ENCODE peak calls at places on chromosomes 5 and 9, in six cellular contexts. A is spleen, N is stomach, X is A549, W is gastrocnemius medialis, M is heart left ventricle. D is an unnamed sample.

GRCh38 chr5:160165137-160166068 is 46.2 kb upstream of the PWWP2A start:
- DNase-seq in N (peak), A (peak), M (peak), X (peak), W (peak), D (peak)

GRCh38 chr5:40483316-40483715 is 196.4 kb upstream of the PTGER4 start:
- DNase-seq in W (no peak), X (no peak), N (no peak), M (no peak), A (no peak), D (no peak)

GRCh38 chr9:100394819-100395218 is 32.1 kb upstream of the MSANTD3 start:
- DNase-seq in N (no peak), X (no peak), M (no peak), A (no peak), W (no peak), D (no peak)

GRCh38 chr5:107512029-107512428 is 158.7 kb downstream of the EFNA5 start:
- DNase-seq in M (no peak), A (no peak), X (no peak), N (no peak), W (no peak), D (no peak)

GRCh38 chr5:139105621-139106071 is 92.5 kb downstream of the SIL1 start:
- DNase-seq in N (no peak), A (no peak), X (no peak), M (no peak), W (no peak), D (no peak)

GRCh38 chr9:38394419-38394818 is 1.9 kb downstream of the ALDH1B1 start:
- DNase-seq in M (no peak), W (no peak), X (no peak), A (peak), N (no peak), D (no peak)

GRCh38 chr5:138508958-138509357 is 34.1 kb downstream of the ETF1 start:
- DNase-seq in N (no peak), W (no peak), X (no peak), A (no peak), M (no peak), D (peak)

GRCh38 chr5:139774980-139775654 is 20.5 kb upstream of the PSD2 start:
- DNase-seq in W (peak), M (peak), N (peak), X (peak), A (peak), D (peak)

GRCh38 chr5:168291961-168292782 is 727 bp downstream of the WWC1 start:
- DNase-seq in N (no peak), X (no peak), W (no peak), A (peak), M (no peak), D (no peak)

GRCh38 chr5:54567996-54568395 is 50.4 kb downstream of the SNX18 start:
- DNase-seq in X (no peak), W (no peak), N (no peak), M (no peak), A (no peak), D (no peak)

GRCh38 chr9:114759512-114759911 is 46.3 kb downstream of the TNFSF15 start:
- DNase-seq in M (no peak), N (no peak), X (no peak), W (no peak), A (no peak), D (no peak)

GRCh38 chr5:38765461-38765861 is 80.4 kb upstream of the OSMR start:
- DNase-seq in N (no peak), M (no peak), W (no peak), A (no peak), X (no peak), D (no peak)

GRCh38 chr9:97806721-97807120 is 46.3 kb upstream of the FOXE1 start:
- DNase-seq in W (no peak), N (no peak), M (no peak), A (no peak), X (no peak), D (no peak)

GRCh38 chr5:91194861-91195460 is 188.2 kb downstream of the ARRDC3 start:
- DNase-seq in X (no peak), A (no peak), M (no peak), W (no peak), N (no peak), D (no peak)

GRCh38 chr5:111463304-111463703 is 49.0 kb downstream of the STARD4 start:
- DNase-seq in A (no peak), W (no peak), X (no peak), M (no peak), N (no peak), D (no peak)

GRCh38 chr9:1869843-1870242 is 145.3 kb upstream of the SMARCA2 start:
- DNase-seq in N (no peak), X (peak), A (no peak), W (no peak), M (no peak), D (no peak)

GRCh38 chr9:87491488-87491887 is 6.2 kb upstream of the DAPK1 start:
- DNase-seq in M (no peak), X (no peak), A (no peak), W (no peak), N (no peak), D (no peak)

GRCh38 chr9:36892279-36892678 is 141.8 kb downstream of the PAX5 start:
- DNase-seq in M (no peak), N (no peak), A (no peak), X (no peak), W (no peak), D (no peak)

GRCh38 chr5:132009706-132010405 is 1.6 kb downstream of the ACSL6 start:
- DNase-seq in X (no peak), N (no peak), W (peak), M (no peak), A (peak), D (peak)

GRCh38 chr5:57210633-57211032 is 36.8 kb downstream of the GPBP1 start:
- DNase-seq in X (no peak), W (no peak), N (no peak), M (no peak), A (no peak), D (no peak)

GRCh38 chr9:16921855-16922254 is 51.4 kb upstream of the BNC2 start:
- DNase-seq in X (no peak), N (no peak), M (no peak), W (no peak), A (no peak), D (no peak)

GRCh38 chr5:124402144-124402581 is 344.3 kb downstream of the ZNF608 start:
- DNase-seq in X (no peak), M (no peak), A (no peak), N (peak), W (no peak), D (no peak)

GRCh38 chr5:176653401-176653800 is 6.1 kb downstream of the TSPAN17 start:
- DNase-seq in W (no peak), N (peak), A (no peak), X (no peak), M (no peak), D (no peak)

GRCh38 chr5:154620406-154620805 is 134.8 kb upstream of the LARP1 start:
- DNase-seq in W (no peak), A (no peak), M (no peak), N (no peak), X (no peak), D (no peak)

GRCh38 chr9:123924727-123925126 is 5.2 kb downstream of the DENND1A start:
- DNase-seq in M (no peak), X (no peak), A (no peak), N (no peak), W (no peak), D (no peak)

GRCh38 chr9:115643948-115644727 is 509.5 kb upstream of the PAPPA start:
- DNase-seq in W (no peak), A (no peak), M (no peak), N (no peak), X (no peak), D (no peak)

GRCh38 chr9:15221746-15222145 is 85.3 kb downstream of the TTC39B start:
- DNase-seq in M (no peak), A (no peak), X (no peak), N (no peak), W (no peak), D (no peak)

GRCh38 chr5:18975624-18976023 is 1012.4 kb downstream of the CDH18 start:
- DNase-seq in M (no peak), W (no peak), X (no peak), N (no peak), A (no peak), D (no peak)

GRCh38 chr9:76757274-76757673 is 7.0 kb upstream of the PCA3 start:
- DNase-seq in N (no peak), X (no peak), A (no peak), W (no peak), M (no peak), D (no peak)

GRCh38 chr9:107948086-107948485 is 458.5 kb upstream of the KLF4 start:
- DNase-seq in N (no peak), X (no peak), W (no peak), A (no peak), M (no peak), D (no peak)

GRCh38 chr5:64678400-64678799 is 11.9 kb upstream of the SHISAL2B start:
- DNase-seq in M (no peak), W (no peak), X (no peak), N (no peak), A (no peak), D (no peak)

GRCh38 chr5:35855221-35855620 is 1.5 kb upstream of the IL7R start:
- DNase-seq in W (no peak), M (no peak), N (no peak), X (no peak), A (no peak), D (no peak)

GRCh38 chr9:121157939-121158338 is 43.7 kb downstream of the RAB14 start:
- DNase-seq in A (no peak), M (no peak), X (no peak), W (no peak), N (no peak), D (no peak)

GRCh38 chr9:130138791-130139190 is 33.4 kb upstream of the NCS1 start:
- DNase-seq in W (peak), N (no peak), M (peak), X (no peak), A (no peak), D (peak)

GRCh38 chr5:53997736-53998627 is 312.4 kb downstream of the ARL15 start:
- DNase-seq in A (no peak), W (no peak), N (no peak), X (no peak), M (no peak), D (no peak)

GRCh38 chr5:67303356-67303755 is 106.8 kb upstream of the CD180 start:
- DNase-seq in A (no peak), W (no peak), M (no peak), X (no peak), N (no peak), D (no peak)

GRCh38 chr5:67300321-67300720 is 103.7 kb upstream of the CD180 start:
- DNase-seq in A (no peak), M (no peak), N (no peak), X (no peak), W (no peak), D (no peak)

GRCh38 chr5:67299317-67299716 is 102.7 kb upstream of the CD180 start:
- DNase-seq in A (no peak), N (no peak), M (no peak), W (no peak), X (no peak), D (no peak)

GRCh38 chr5:67297802-67298532 is 101.4 kb upstream of the CD180 start:
- DNase-seq in M (no peak), A (no peak), W (no peak), N (no peak), X (no peak), D (no peak)

DNA sequence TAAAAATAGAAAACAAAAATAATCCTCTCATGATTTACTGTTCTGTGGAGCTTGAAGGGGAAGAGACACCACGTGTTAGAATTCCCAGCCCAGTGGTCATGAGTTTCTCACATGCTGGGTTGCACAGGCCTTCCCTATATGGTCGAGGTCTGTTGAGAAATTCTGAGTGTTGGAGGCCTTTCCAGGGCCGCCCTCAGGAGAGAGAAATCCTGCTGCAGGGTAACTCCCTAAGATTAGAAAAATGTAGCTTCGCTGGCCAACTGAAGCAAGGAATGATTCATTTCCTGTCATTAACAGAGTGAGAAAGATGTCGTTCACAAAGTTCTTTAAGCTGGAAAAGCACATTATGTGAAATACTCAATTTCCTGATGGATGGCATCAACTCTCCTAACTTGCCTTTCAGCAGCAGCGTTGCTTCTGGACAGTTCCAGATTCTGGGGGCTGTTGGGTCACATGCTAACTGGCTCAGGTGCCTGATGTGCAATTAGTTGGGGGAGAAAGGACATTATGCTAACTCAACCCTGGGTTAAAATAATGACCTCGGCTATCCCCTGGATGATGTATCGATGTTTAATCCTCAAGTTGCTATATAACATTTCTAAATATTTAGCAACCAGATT is 104.8 kb upstream of the CD180 start:
- DNase-seq in A (no peak), X (no peak), M (peak), N (peak), W (peak), D (peak)
- TF ChIP-seq POLR2A in A (no peak), X (no peak), M (no peak), N (no peak), W (no peak), D (no peak)

DNA sequence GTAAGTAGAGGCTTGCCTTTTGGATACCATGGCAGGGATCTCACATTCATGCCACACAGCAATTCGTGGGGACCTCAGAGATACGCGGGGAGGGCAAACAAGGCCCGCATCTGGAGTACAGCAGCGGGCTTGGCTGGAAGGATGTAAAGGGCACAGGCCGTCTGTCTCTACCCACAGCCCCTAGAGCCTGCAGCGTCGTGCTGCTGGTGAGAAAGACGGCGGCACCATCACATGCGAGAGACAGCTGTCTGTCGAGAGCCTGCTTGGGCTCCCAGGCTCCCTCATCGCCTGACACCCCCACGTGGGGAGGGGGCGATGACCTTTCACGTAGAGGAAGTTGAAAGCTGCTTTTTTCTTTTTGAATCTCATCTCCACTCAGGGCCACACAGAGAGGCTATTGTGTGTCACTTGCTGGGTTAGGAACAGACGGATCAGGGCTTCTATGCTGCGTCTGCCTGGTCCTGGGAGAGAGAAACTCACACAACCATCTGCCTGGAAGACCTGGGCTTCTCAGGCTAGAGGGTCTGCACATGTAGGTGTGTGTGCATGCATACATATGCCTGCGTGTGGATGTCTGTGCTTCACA is 134.6 kb upstream of the PPP1R26 start:
- DNase-seq in N (no peak), X (no peak), W (no peak), A (peak), M (no peak), D (no peak)
- H3K27ac ChIP-seq in N (no peak), X (no peak), W (no peak), A (no peak), M (no peak), D (no peak)

GRCh38 chr5:143403607-143404415 is at the start of gene NR3C1:
- DNase-seq in X (peak), N (peak), W (peak), M (peak), A (peak), D (peak)
- TF ChIP-seq POLR2A in X (peak), N (no peak), W (peak), M (peak), A (no peak), D (peak)

GRCh38 chr9:127541865-127542264 is 70.2 kb upstream of the STXBP1 start:
- DNase-seq in M (no peak), N (no peak), W (peak), X (no peak), A (no peak), D (no peak)
- H3K27ac ChIP-seq in M (no peak), N (peak), W (peak), X (peak), A (peak), D (peak)

GRCh38 chr9:128918921-128919320 is 1.9 kb upstream of the PHYHD1 start:
- DNase-seq in A (no peak), W (no peak), M (no peak), N (no peak), X (no peak), D (no peak)
- TF ChIP-seq POLR2A in A (no peak), W (no peak), M (no peak), N (no peak), X (no peak), D (no peak)

GRCh38 chr5:83718936-83719495 is 1.6 kb downstream of the HAPLN1 start:
- DNase-seq in M (no peak), N (no peak), W (no peak), X (no peak), A (no peak), D (no peak)

GRCh38 chr5:83714780-83715179 is 5.9 kb downstream of the HAPLN1 start:
- DNase-seq in A (no peak), X (no peak), W (no peak), N (no peak), M (no peak), D (no peak)

GRCh38 chr5:83715316-83716060 is 5.2 kb downstream of the HAPLN1 start:
- DNase-seq in A (no peak), N (no peak), W (no peak), X (no peak), M (no peak), D (no peak)

GRCh38 chr5:83720805-83721431 is at the start of gene HAPLN1:
- DNase-seq in X (no peak), N (no peak), M (no peak), W (no peak), A (no peak), D (no peak)

DNA sequence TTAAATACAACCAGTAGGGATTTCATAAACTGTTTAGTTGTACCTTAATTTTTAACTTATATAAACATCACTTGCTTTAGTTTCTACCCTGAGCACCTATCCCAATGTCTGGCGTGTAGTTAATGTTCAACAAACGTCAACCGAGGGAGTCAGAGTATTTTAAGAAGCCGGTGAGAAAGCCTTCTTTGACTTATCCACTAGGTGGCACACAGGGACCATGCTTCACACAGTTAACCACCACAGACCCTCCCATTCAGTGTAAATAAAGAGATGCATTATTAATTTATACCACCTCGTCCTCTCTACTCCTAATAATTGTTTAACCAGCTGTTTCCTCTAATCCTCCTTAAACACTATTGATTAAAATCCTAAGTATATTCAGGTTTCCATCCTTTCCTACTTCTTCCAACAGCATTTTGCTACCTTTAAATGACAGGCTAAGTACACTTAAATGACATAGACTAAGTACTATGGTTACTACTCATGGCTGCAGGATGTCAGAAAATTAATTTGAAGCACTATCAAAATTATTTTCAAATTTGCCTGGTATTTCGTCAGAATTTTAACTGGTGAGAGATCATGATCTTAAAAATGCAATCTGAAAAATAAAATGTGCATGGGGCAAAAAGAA is 2.3 kb downstream of the HAPLN1 start:
- DNase-seq in A (no peak), N (peak), M (no peak), W (no peak), X (peak), D (peak)
- H3K27ac ChIP-seq in A (no peak), N (no peak), M (peak), W (no peak), X (no peak), D (no peak)